ENCODE peak calls at places on chromosomes 11 and 22, in four cellular contexts. Q, H, G and F are unnamed samples.

GRCh38 chr11:1193326-1194230 is 29.3 kb upstream of the MUC5B start:
- DNase-seq in Q (no peak), H (no peak), G (no peak), F (no peak)

GRCh38 chr22:29762263-29762662 is 4.5 kb downstream of the ZMAT5 start:
- DNase-seq in Q (no peak), H (no peak), G (no peak), F (no peak)

GRCh38 chr11:108246309-108246708 is 23.4 kb downstream of the ATM start:
- DNase-seq in Q (no peak), H (no peak), G (no peak), F (no peak)

GRCh38 chr11:65900125-65900898 is at the start of gene FOSL1:
- DNase-seq in Q (peak; percentile 95), H (peak; percentile 97), G (peak; percentile 99), F (peak; percentile 91)

GRCh38 chr11:64285885-64286800 is 495 bp downstream of the GPR137 start:
- DNase-seq in Q (no peak), H (no peak), G (peak; percentile 56), F (no peak)

GRCh38 chr11:105667441-105667840 is 57.6 kb downstream of the GRIA4 start:
- DNase-seq in Q (no peak), H (no peak), G (no peak), F (no peak)

GRCh38 chr11:87454246-87454645 is 416.5 kb downstream of the TMEM135 start:
- DNase-seq in Q (no peak), H (peak; percentile 35), G (no peak), F (no peak)

GRCh38 chr11:59076876-59077571 is 9.1 kb upstream of the GLYATL1B start:
- DNase-seq in Q (no peak), H (no peak), G (no peak), F (no peak)

GRCh38 chr22:30643055-30643875 is 7.7 kb downstream of the SLC35E4 start:
- DNase-seq in Q (no peak), H (no peak), G (no peak), F (no peak)

GRCh38 chr22:40524392-40525249 is 111.9 kb downstream of the MRTFA start:
- DNase-seq in Q (no peak), H (peak; percentile 54), G (no peak), F (no peak)

GRCh38 chr22:20247010-20247505 is 21.1 kb downstream of the RTN4R start:
- DNase-seq in Q (no peak), H (peak; percentile 39), G (no peak), F (no peak)

GRCh38 chr11:76801736-76802135 is 18.6 kb downstream of the TSKU start:
- DNase-seq in Q (no peak), H (peak; percentile 59), G (no peak), F (no peak)

GRCh38 chr11:94721565-94722292 is 46.4 kb upstream of the AMOTL1 start:
- DNase-seq in Q (no peak), H (no peak), G (no peak), F (no peak)

GRCh38 chr22:26551568-26551967 is 38.4 kb downstream of the TPST2 start:
- DNase-seq in Q (no peak), H (no peak), G (no peak), F (no peak)

GRCh38 chr11:110785398-110785797 is 73.2 kb upstream of the ARHGAP20 start:
- DNase-seq in Q (no peak), H (no peak), G (no peak), F (no peak)

GRCh38 chr11:75263944-75264349 is 23.4 kb downstream of the TPBGL start:
- DNase-seq in Q (no peak), H (peak; percentile 12), G (no peak), F (no peak)

GRCh38 chr22:35367331-35367886 is 13.5 kb upstream of the HMOX1 start:
- DNase-seq in Q (no peak), H (no peak), G (no peak), F (no peak)

GRCh38 chr22:38298312-38299000 is 18.8 kb downstream of the CSNK1E start:
- DNase-seq in Q (no peak), H (peak; percentile 88), G (peak; percentile 34), F (peak; percentile 24)